ENCODE peak calls at places on chromosomes 11 and 22, in four cellular contexts. K, Z, N and D are unnamed samples.

GRCh38 chr11:61198391-61198790 is 4.9 kb upstream of the PGA3 start:
- DNase-seq in N (no peak), Z (no peak), K (no peak), D (no peak)

GRCh38 chr11:65108469-65109123 is 3.1 kb upstream of the TM7SF2 start:
- DNase-seq in Z (no peak), K (no peak), N (no peak), D (no peak)

GRCh38 chr11:80163011-80163410 is 722.2 kb upstream of the TENM4 start:
- DNase-seq in Z (no peak), K (no peak), N (no peak), D (no peak)

GRCh38 chr11:73463359-73463758 is 87.2 kb downstream of the RELT start:
- DNase-seq in Z (no peak), N (no peak), K (no peak), D (peak)

GRCh38 chr11:77200869-77201268 is 72.8 kb downstream of the MYO7A start:
- DNase-seq in N (no peak), K (no peak), Z (no peak), D (no peak)

GRCh38 chr11:128346808-128347207 is 240.6 kb downstream of the ETS1 start:
- DNase-seq in K (no peak), Z (no peak), N (no peak), D (no peak)

GRCh38 chr11:76773921-76774361 is 9.2 kb upstream of the TSKU start:
- DNase-seq in K (no peak), N (no peak), Z (no peak), D (no peak)

GRCh38 chr11:76251223-76251575 is 44.9 kb upstream of the WNT11 start:
- DNase-seq in Z (no peak), N (no peak), K (no peak), D (no peak)

GRCh38 chr11:46291441-46292143 is 14.1 kb downstream of the CREB3L1 start:
- DNase-seq in Z (no peak), N (no peak), K (no peak), D (no peak)

GRCh38 chr11:110184974-110185597 is 91.9 kb downstream of the ZC3H12C start:
- DNase-seq in N (no peak), Z (no peak), K (peak), D (no peak)

GRCh38 chr22:31818481-31819392 is 64.9 kb downstream of the DEPDC5 start:
- DNase-seq in N (no peak), Z (peak), K (no peak), D (no peak)

GRCh38 chr11:116072776-116073175 is 568.6 kb upstream of the CADM1 start:
- DNase-seq in N (no peak), Z (peak), K (no peak), D (no peak)

GRCh38 chr11:111676878-111677585 is 74.8 kb downstream of the SIK2 start:
- DNase-seq in N (no peak), K (no peak), Z (no peak), D (no peak)

GRCh38 chr22:50542416-50542927 is 3.2 kb upstream of the KLHDC7B start:
- DNase-seq in K (no peak), N (peak), Z (no peak), D (no peak)

GRCh38 chr11:117335399-117335798 is 7.7 kb downstream of the CEP164 start:
- DNase-seq in K (no peak), N (no peak), Z (no peak), D (no peak)

GRCh38 chr11:10324474-10324873 is 19.6 kb downstream of the ADM start:
- DNase-seq in K (no peak), N (no peak), Z (no peak), D (no peak)

GRCh38 chr11:19196458-19196857 is 5.3 kb downstream of the CSRP3 start:
- DNase-seq in Z (no peak), N (no peak), K (no peak), D (peak)

GRCh38 chr22:22371031-22371541 is 126.5 kb downstream of the VPREB1 start:
- DNase-seq in K (no peak), Z (peak), N (no peak), D (no peak)

GRCh38 chr22:47034905-47035419 is 272.5 kb downstream of the TBC1D22A start:
- DNase-seq in Z (no peak), N (no peak), K (no peak), D (no peak)

GRCh38 chr11:27722945-27723344 is 22.7 kb upstream of the BDNF start:
- DNase-seq in Z (no peak), K (no peak), N (no peak), D (no peak)

GRCh38 chr11:112485280-112485679 is 224.6 kb upstream of the PLET1 start:
- DNase-seq in K (no peak), N (no peak), Z (no peak), D (no peak)

GRCh38 chr22:44221710-44222475 is 41.2 kb downstream of the PARVG start:
- DNase-seq in K (no peak), N (no peak), Z (no peak), D (no peak)

GRCh38 chr11:112614605-112615004 is 346.6 kb upstream of the NCAM1 start:
- DNase-seq in Z (no peak), K (no peak), N (no peak), D (no peak)

GRCh38 chr11:23023319-23023718 is 163.0 kb upstream of the CCDC179 start:
- DNase-seq in N (no peak), Z (no peak), K (no peak), D (no peak)

GRCh38 chr11:69440876-69441275 is 40.6 kb upstream of the LINC01488 start:
- DNase-seq in K (no peak), Z (no peak), N (no peak), D (no peak)

GRCh38 chr11:122791411-122791810 is 46.9 kb upstream of the CRTAM start:
- DNase-seq in N (no peak), Z (no peak), K (no peak), D (no peak)

DNA sequence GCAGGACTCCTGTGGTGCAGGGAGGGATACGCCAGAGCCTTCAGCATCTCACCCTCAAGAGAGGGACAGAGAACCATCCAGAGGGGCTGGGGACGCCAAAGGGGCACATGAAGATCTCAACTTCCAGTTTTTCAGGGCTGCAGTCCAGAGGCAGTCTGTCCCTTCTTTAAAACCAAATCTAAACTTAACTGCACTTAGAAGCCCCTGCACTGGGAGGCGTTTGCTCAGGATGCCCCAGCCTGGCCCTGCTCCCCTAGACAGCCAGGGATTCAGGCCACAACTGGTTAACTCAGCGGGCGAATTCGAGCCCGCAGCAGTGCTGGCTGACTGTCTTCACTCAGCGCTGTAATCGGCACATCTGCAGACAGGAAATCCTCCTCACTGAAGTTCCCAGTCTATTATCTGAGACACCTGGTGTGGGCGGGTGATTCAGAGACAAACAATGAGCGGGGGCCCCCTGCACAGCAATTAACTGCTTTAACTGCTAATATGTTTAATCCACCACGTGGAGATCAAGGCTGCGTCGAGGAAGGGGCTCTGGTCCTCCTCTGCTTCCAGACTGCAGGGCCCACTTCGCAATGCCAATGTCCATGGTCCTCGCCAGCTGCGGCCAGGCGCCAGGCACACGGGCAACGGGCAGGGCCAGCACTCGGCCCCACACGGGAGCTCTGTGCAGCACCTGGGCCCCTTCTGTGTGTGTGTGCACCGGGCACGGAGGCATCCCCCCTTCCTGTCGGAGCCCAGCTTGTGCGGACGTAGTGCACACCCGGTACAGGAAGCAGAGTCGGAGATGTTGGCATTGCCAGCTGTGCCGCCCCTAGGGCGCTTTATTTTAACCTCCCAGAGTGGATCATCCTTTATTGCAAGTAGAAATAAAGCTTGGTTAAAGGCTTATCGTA is 36.9 kb upstream of the GNB1L start:
- DNase-seq in N (no peak), Z (peak), K (peak), D (no peak)
- TF ChIP-seq REST in N (no peak), Z (peak), K (no peak), D (no peak)

GRCh38 chr11:13052130-13052541 is 43.0 kb downstream of the RASSF10 start:
- DNase-seq in N (no peak), K (no peak), Z (no peak), D (no peak)

GRCh38 chr11:13053255-13053917 is 44.3 kb downstream of the RASSF10 start:
- DNase-seq in K (no peak), Z (no peak), N (no peak), D (no peak)

GRCh38 chr11:13055200-13055599 is 46.1 kb downstream of the RASSF10 start:
- DNase-seq in K (no peak), Z (no peak), N (no peak), D (no peak)

GRCh38 chr11:13051257-13051656 is 42.1 kb downstream of the RASSF10 start:
- DNase-seq in K (no peak), N (no peak), Z (no peak), D (peak)

DNA sequence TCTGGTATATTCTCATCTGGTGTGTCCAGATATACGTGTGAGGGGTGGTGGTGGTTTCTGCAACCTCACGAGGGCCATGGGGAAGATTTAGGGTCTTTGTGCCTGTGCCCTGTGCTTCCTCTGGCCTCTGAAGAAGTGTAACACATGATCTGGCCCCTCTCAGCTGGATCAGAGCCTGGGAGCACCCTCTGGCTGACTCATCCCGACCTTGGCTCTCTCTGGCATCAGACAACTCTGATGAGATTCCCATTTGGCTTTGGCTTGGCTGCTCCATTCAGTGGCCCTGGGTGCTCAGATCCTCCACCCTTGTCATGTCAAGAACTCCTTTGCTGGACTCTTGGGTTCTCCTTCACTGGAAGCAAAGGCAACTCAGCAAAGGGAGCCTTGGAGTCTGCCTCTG is 45.2 kb downstream of the RASSF10 start:
- DNase-seq in N (no peak), K (no peak), Z (no peak), D (no peak)
- TF ChIP-seq BHLHE40 in N (no peak), K (no peak), Z (no peak), D (no peak)

GRCh38 chr11:92500463-92500862 is 275.8 kb downstream of the FAT3 start:
- DNase-seq in N (no peak), K (no peak), Z (no peak), D (no peak)
- TF ChIP-seq REST in N (no peak), K (no peak), Z (no peak), D (no peak)

DNA sequence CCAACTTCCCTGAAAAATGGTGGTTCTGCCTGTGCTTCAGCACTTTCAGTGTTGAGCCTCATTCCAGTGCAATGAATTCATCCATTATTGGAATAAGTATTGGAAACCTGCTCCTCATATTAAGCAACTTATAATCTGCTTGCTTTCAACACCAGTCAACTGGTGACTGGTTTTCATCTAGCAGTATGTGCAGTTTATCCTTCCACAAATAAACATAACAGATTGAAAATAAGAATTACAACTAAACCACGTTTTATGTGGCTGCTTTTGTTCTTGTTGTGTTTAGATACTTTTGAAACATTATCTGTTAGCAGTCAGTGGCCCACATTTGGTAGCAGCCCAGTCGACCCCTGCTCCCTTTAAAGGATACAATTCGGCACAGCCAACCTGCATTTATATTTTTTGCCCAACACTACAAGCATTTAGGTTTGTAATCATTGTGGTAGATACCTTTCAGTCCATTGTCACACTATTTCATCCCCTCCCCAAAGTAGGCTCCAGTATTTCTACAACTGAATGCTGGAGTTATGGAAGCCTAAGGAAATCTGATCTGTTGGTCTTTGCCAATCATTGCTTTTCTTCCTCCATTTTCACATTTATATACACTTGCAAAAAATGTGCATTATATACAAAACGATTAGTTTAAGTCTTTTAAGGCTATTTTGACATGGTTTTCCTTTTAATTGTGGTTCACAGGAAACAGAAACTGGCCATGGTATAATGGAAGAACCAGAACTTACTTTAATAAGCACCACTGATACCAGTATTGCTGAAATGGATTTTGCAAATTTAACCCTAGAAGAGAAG is 13.1 kb downstream of the TAF1D start:
- DNase-seq in K (no peak), Z (no peak), N (no peak), D (no peak)
- TF ChIP-seq BHLHE40 in K (no peak), Z (no peak), N (no peak), D (no peak)

GRCh38 chr11:62671604-62672528 is at the start of the genes LBHD1 and UQCC3:
- DNase-seq in Z (peak), K (peak), N (no peak), D (peak)
- TF ChIP-seq REST in Z (peak), K (no peak), N (no peak), D (no peak)

GRCh38 chr11:94544582-94544831 is 786 bp downstream of the FUT4 start:
- DNase-seq in N (no peak), Z (no peak), K (no peak), D (no peak)

GRCh38 chr11:94546886-94547285 is 3.2 kb downstream of the FUT4 start:
- DNase-seq in N (no peak), Z (no peak), K (no peak), D (no peak)

GRCh38 chr11:94545641-94546470 is 2.1 kb downstream of the FUT4 start:
- DNase-seq in N (no peak), Z (no peak), K (no peak), D (no peak)

GRCh38 chr11:94543695-94544581 is at the start of gene FUT4:
- DNase-seq in K (peak), N (no peak), Z (peak), D (peak)

DNA sequence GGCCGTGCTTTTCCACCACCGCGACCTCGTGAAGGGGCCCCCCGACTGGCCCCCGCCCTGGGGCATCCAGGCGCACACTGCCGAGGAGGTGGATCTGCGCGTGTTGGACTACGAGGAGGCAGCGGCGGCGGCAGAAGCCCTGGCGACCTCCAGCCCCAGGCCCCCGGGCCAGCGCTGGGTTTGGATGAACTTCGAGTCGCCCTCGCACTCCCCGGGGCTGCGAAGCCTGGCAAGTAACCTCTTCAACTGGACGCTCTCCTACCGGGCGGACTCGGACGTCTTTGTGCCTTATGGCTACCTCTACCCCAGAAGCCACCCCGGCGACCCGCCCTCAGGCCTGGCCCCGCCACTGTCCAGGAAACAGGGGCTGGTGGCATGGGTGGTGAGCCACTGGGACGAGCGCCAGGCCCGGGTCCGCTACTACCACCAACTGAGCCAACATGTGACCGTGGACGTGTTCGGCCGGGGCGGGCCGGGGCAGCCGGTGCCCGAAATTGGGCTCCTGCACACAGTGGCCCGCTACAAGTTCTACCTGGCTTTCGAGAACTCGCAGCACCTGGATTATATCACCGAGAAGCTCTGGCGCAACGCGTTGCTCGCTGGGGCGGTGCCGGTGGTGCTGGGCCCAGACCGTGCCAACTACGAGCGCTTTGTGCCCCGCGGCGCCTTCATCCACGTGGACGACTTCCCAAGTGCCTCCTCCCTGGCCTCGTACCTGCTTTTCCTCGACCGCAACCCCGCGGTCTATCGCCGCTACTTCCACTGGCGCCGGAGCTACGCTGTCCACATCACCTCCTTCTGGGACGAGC is 1.3 kb downstream of the FUT4 start:
- DNase-seq in Z (no peak), N (no peak), K (no peak), D (no peak)
- TF ChIP-seq BHLHE40 in Z (no peak), N (no peak), K (no peak), D (no peak)

GRCh38 chr11:35722641-35723040 is 60.1 kb downstream of the TRIM44 start:
- DNase-seq in K (no peak), Z (no peak), N (no peak), D (no peak)

GRCh38 chr11:35721576-35722341 is 59.2 kb downstream of the TRIM44 start:
- DNase-seq in Z (no peak), K (no peak), N (no peak), D (no peak)

GRCh38 chr11:35723493-35724284 is 61.1 kb downstream of the TRIM44 start:
- DNase-seq in K (no peak), Z (no peak), N (no peak), D (no peak)

GRCh38 chr11:35727140-35727539 is 64.6 kb downstream of the TRIM44 start:
- DNase-seq in Z (no peak), K (no peak), N (no peak), D (no peak)

GRCh38 chr11:35725880-35726279 is 63.3 kb downstream of the TRIM44 start:
- DNase-seq in K (no peak), Z (peak), N (no peak), D (no peak)
- TF ChIP-seq REST in K (no peak), Z (no peak), N (no peak), D (no peak)